ENCODE peak calls at places on chromosome 17, in seven cellular contexts. One of them, this sample, is unnamed. For H3K27me3, the result is how much of the 10 kb centered on the place peaks cover.

GRCh38 chr17:68707032-68707431 is 105.9 kb upstream of the FAM20A start:
- DNase-seq in IMR-90: peak
- DNase-seq in H1: no peak
- DNase-seq in mesendoderm: no peak
- DNase-seq in H9: no peak
- DNase-seq in mesenchymal stem cell: peak
- DNase-seq in trophoblast cell: no peak
- DNase-seq in this sample: no peak

GRCh38 chr17:27481327-27481726 is 25.1 kb downstream of the KSR1 start:
- DNase-seq in IMR-90: no peak
- DNase-seq in H1: no peak
- DNase-seq in mesendoderm: no peak
- DNase-seq in H9: no peak
- DNase-seq in mesenchymal stem cell: no peak
- DNase-seq in trophoblast cell: no peak
- DNase-seq in this sample: no peak

GRCh38 chr17:41363881-41364280 is 5.7 kb downstream of the KRT33B start:
- DNase-seq in IMR-90: no peak
- DNase-seq in H1: no peak
- DNase-seq in mesendoderm: no peak
- DNase-seq in H9: no peak
- DNase-seq in mesenchymal stem cell: no peak
- DNase-seq in trophoblast cell: peak
- DNase-seq in this sample: no peak

GRCh38 chr17:51761105-51761504 is 397.4 kb downstream of the CA10 start:
- DNase-seq in IMR-90: no peak
- DNase-seq in H1: no peak
- DNase-seq in mesendoderm: no peak
- DNase-seq in H9: no peak
- DNase-seq in mesenchymal stem cell: no peak
- DNase-seq in trophoblast cell: no peak
- DNase-seq in this sample: no peak

GRCh38 chr17:59746849-59747445 is 39.5 kb downstream of the VMP1 start:
- DNase-seq in IMR-90: peak
- DNase-seq in H1: no peak
- DNase-seq in mesendoderm: peak
- DNase-seq in H9: no peak
- DNase-seq in mesenchymal stem cell: peak
- DNase-seq in trophoblast cell: no peak
- DNase-seq in this sample: no peak

GRCh38 chr17:56367381-56367780 is 214.1 kb downstream of the ANKFN1 start:
- DNase-seq in IMR-90: no peak
- DNase-seq in H1: no peak
- DNase-seq in mesendoderm: peak
- DNase-seq in H9: no peak
- DNase-seq in mesenchymal stem cell: no peak
- DNase-seq in trophoblast cell: no peak
- DNase-seq in this sample: peak

GRCh38 chr17:18920911-18921441 is 31.0 kb upstream of the SLC5A10 start:
- DNase-seq in IMR-90: peak
- DNase-seq in H1: no peak
- DNase-seq in mesendoderm: no peak
- DNase-seq in H9: no peak
- DNase-seq in mesenchymal stem cell: peak
- DNase-seq in trophoblast cell: no peak
- DNase-seq in this sample: no peak

GRCh38 chr17:40417258-40417608 is 463 bp downstream of the TOP2A start:
- DNase-seq in IMR-90: peak
- DNase-seq in H1: no peak
- DNase-seq in mesendoderm: peak
- DNase-seq in H9: peak
- DNase-seq in mesenchymal stem cell: no peak
- DNase-seq in trophoblast cell: no peak
- DNase-seq in this sample: no peak

GRCh38 chr17:75504347-75505151 is 10.8 kb downstream of the CASKIN2 start:
- DNase-seq in IMR-90: no peak
- DNase-seq in H1: no peak
- DNase-seq in mesendoderm: peak
- DNase-seq in H9: peak
- DNase-seq in mesenchymal stem cell: peak
- DNase-seq in trophoblast cell: peak
- DNase-seq in this sample: no peak

GRCh38 chr17:68612923-68613292 is 11.7 kb upstream of the FAM20A start:
- DNase-seq in IMR-90: no peak
- DNase-seq in H1: no peak
- DNase-seq in mesendoderm: no peak
- DNase-seq in H9: no peak
- DNase-seq in mesenchymal stem cell: no peak
- DNase-seq in trophoblast cell: no peak
- DNase-seq in this sample: no peak

GRCh38 chr17:77036841-77037381 is 103.9 kb upstream of the SEC14L1 start:
- DNase-seq in IMR-90: no peak
- DNase-seq in H1: no peak
- DNase-seq in mesendoderm: no peak
- DNase-seq in H9: no peak
- DNase-seq in mesenchymal stem cell: no peak
- DNase-seq in trophoblast cell: peak
- DNase-seq in this sample: no peak

GRCh38 chr17:76337413-76337777 is 16.3 kb downstream of the PRPSAP1 start:
- DNase-seq in IMR-90: peak
- DNase-seq in H1: no peak
- DNase-seq in mesendoderm: no peak
- DNase-seq in H9: no peak
- DNase-seq in mesenchymal stem cell: peak
- DNase-seq in trophoblast cell: no peak
- DNase-seq in this sample: no peak

GRCh38 chr17:9456265-9456664 is 119.4 kb downstream of the STX8 start:
- DNase-seq in IMR-90: no peak
- DNase-seq in H1: no peak
- DNase-seq in mesendoderm: no peak
- DNase-seq in H9: no peak
- DNase-seq in mesenchymal stem cell: no peak
- DNase-seq in trophoblast cell: no peak
- DNase-seq in this sample: no peak

GRCh38 chr17:32807577-32807976 is 69.3 kb downstream of the MYO1D start:
- DNase-seq in IMR-90: no peak
- DNase-seq in H1: no peak
- DNase-seq in mesendoderm: peak
- DNase-seq in H9: no peak
- DNase-seq in mesenchymal stem cell: no peak
- DNase-seq in trophoblast cell: no peak
- DNase-seq in this sample: no peak
- H3K4me2 ChIP-seq in IMR-90: no peak
- H3K4me2 ChIP-seq in H1: no peak
- H3K4me2 ChIP-seq in mesendoderm: no peak
- H3K4me2 ChIP-seq in H9: no peak
- H3K4me2 ChIP-seq in mesenchymal stem cell: no peak
- H3K4me2 ChIP-seq in trophoblast cell: no peak
- H3K4me2 ChIP-seq in this sample: no peak

GRCh38 chr17:15917021-15917438 is 27.9 kb upstream of the ADORA2B start:
- DNase-seq in IMR-90: no peak
- DNase-seq in H1: no peak
- DNase-seq in mesendoderm: no peak
- DNase-seq in H9: no peak
- DNase-seq in mesenchymal stem cell: no peak
- DNase-seq in trophoblast cell: no peak
- DNase-seq in this sample: no peak
- H3K27me3 ChIP-seq in IMR-90: under half
- H3K27me3 ChIP-seq in H1: under half
- H3K27me3 ChIP-seq in mesendoderm: under half
- H3K27me3 ChIP-seq in H9: under half
- H3K27me3 ChIP-seq in mesenchymal stem cell: under half
- H3K27me3 ChIP-seq in trophoblast cell: under half
- H3K27me3 ChIP-seq in this sample: under half

DNA sequence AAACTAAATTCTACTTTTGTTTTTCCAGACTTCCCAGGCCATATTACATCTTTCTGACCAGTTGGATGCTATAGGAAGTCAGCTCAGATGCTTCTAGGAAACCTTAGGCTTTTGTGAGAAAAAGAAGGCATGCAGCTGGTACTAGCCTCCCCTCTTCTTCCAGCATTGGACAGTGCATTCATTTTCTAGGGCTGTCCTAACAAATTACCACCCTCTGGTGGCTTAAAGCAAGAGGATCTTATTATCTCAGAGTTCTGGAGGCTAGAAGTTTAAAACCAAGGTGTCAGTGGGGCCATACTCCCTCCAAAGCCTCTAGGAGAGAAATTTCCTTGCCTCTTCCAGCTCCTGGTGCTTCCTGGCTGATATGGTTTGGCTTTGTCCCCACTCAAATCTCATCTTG is 467.8 kb downstream of the SLC39A11 start:
- DNase-seq in IMR-90: no peak
- DNase-seq in H1: no peak
- DNase-seq in mesendoderm: no peak
- DNase-seq in H9: no peak
- DNase-seq in mesenchymal stem cell: no peak
- DNase-seq in trophoblast cell: no peak
- DNase-seq in this sample: no peak
- H4K8ac ChIP-seq in IMR-90: no peak
- H4K8ac ChIP-seq in H1: no peak
- H4K8ac ChIP-seq in mesendoderm: no peak
- H4K8ac ChIP-seq in H9: no peak
- H4K8ac ChIP-seq in mesenchymal stem cell: no peak
- H4K8ac ChIP-seq in trophoblast cell: no peak
- H4K8ac ChIP-seq in this sample: no peak

DNA sequence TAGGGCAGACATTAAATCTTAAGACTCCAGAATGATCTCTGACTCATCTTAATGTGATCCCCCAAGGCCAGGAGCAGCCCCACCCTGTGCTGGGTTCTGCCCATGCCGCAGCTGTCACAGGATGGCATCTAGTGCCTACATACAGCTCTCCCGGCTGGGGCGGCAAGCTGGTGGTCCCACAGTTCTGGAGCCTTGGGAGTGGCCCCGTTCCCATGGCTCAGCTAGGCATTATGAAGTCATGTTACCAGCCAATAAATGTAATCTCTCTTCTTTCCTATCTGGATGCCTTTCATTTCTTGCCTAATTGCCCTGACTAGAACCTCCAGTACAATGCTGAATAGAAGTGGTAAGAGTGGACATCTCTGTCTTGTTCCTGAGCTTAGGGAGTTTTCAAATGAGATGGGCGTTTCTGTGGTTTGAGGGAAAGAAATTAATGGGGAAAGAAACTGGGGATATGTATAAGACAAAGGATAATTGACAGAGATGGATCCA is 95.7 kb upstream of the DNAH17 start:
- DNase-seq in IMR-90: no peak
- DNase-seq in H1: no peak
- DNase-seq in mesendoderm: no peak
- DNase-seq in H9: no peak
- DNase-seq in mesenchymal stem cell: peak
- DNase-seq in trophoblast cell: no peak
- DNase-seq in this sample: no peak
- H3K4me2 ChIP-seq in IMR-90: no peak
- H3K4me2 ChIP-seq in H1: no peak
- H3K4me2 ChIP-seq in mesendoderm: no peak
- H3K4me2 ChIP-seq in H9: no peak
- H3K4me2 ChIP-seq in mesenchymal stem cell: no peak
- H3K4me2 ChIP-seq in trophoblast cell: no peak
- H3K4me2 ChIP-seq in this sample: no peak

GRCh38 chr17:49290690-49291326 is 60.2 kb upstream of the PHOSPHO1 start:
- DNase-seq in IMR-90: peak
- DNase-seq in H1: no peak
- DNase-seq in mesendoderm: peak
- DNase-seq in H9: no peak
- DNase-seq in mesenchymal stem cell: peak
- DNase-seq in trophoblast cell: peak
- DNase-seq in this sample: no peak
- H3K27me3 ChIP-seq in IMR-90: under half
- H3K27me3 ChIP-seq in H1: under half
- H3K27me3 ChIP-seq in mesendoderm: under half
- H3K27me3 ChIP-seq in H9: under half
- H3K27me3 ChIP-seq in mesenchymal stem cell: under half
- H3K27me3 ChIP-seq in trophoblast cell: under half
- H3K27me3 ChIP-seq in this sample: under half

GRCh38 chr17:64008830-64009229 is 10.7 kb downstream of the PRR29 start:
- DNase-seq in IMR-90: no peak
- DNase-seq in H1: no peak
- DNase-seq in mesendoderm: no peak
- DNase-seq in H9: no peak
- DNase-seq in mesenchymal stem cell: no peak
- DNase-seq in trophoblast cell: no peak
- DNase-seq in this sample: no peak
- H4K8ac ChIP-seq in IMR-90: no peak
- H4K8ac ChIP-seq in H1: peak
- H4K8ac ChIP-seq in mesendoderm: no peak
- H4K8ac ChIP-seq in H9: no peak
- H4K8ac ChIP-seq in mesenchymal stem cell: no peak
- H4K8ac ChIP-seq in trophoblast cell: no peak
- H4K8ac ChIP-seq in this sample: no peak

GRCh38 chr17:80159984-80160383 is 9.8 kb upstream of the CARD14 start:
- DNase-seq in IMR-90: no peak
- DNase-seq in H1: no peak
- DNase-seq in mesendoderm: no peak
- DNase-seq in H9: no peak
- DNase-seq in mesenchymal stem cell: no peak
- DNase-seq in trophoblast cell: no peak
- DNase-seq in this sample: no peak
- H3K4me2 ChIP-seq in IMR-90: no peak
- H3K4me2 ChIP-seq in H1: peak
- H3K4me2 ChIP-seq in mesendoderm: no peak
- H3K4me2 ChIP-seq in H9: no peak
- H3K4me2 ChIP-seq in mesenchymal stem cell: no peak
- H3K4me2 ChIP-seq in trophoblast cell: no peak
- H3K4me2 ChIP-seq in this sample: no peak

This sample was measured in neuronal stem cell.